ENCODE peak calls at places on chromosomes 7 and 10, in five cellular contexts. One of them, this sample, is unnamed.

GRCh38 chr7:125644113-125644512 is 714.5 kb upstream of the POT1 start:
- DNase-seq in ELR: no peak
- DNase-seq in DMS153: no peak
- DNase-seq in activated CD4-positive, alpha-beta T cell treated with anti-CD3 and anti-CD28 coated beads for 36 hours: no peak
- DNase-seq in aorta: no peak
- DNase-seq in this sample: no peak

GRCh38 chr10:97328646-97329453 is 5.7 kb downstream of the FRAT2 start:
- DNase-seq in ELR: no peak
- DNase-seq in DMS153: no peak
- DNase-seq in activated CD4-positive, alpha-beta T cell treated with anti-CD3 and anti-CD28 coated beads for 36 hours: no peak
- DNase-seq in aorta: no peak
- DNase-seq in this sample: peak; percentile 19

GRCh38 chr7:81301815-81302214 is 383.0 kb upstream of the SEMA3C start:
- DNase-seq in ELR: no peak
- DNase-seq in DMS153: peak; percentile 26
- DNase-seq in activated CD4-positive, alpha-beta T cell treated with anti-CD3 and anti-CD28 coated beads for 36 hours: no peak
- DNase-seq in aorta: no peak
- DNase-seq in this sample: no peak

GRCh38 chr7:137898839-137899681 is 52.3 kb upstream of the DGKI start:
- DNase-seq in ELR: peak; percentile 80
- DNase-seq in DMS153: peak; percentile 6
- DNase-seq in activated CD4-positive, alpha-beta T cell treated with anti-CD3 and anti-CD28 coated beads for 36 hours: peak; percentile 89
- DNase-seq in aorta: peak; percentile 94
- DNase-seq in this sample: peak; percentile 86

GRCh38 chr10:79310911-79311573 is 36.2 kb upstream of the PPIF start:
- DNase-seq in ELR: no peak
- DNase-seq in DMS153: no peak
- DNase-seq in activated CD4-positive, alpha-beta T cell treated with anti-CD3 and anti-CD28 coated beads for 36 hours: no peak
- DNase-seq in aorta: no peak
- DNase-seq in this sample: no peak

GRCh38 chr7:140165422-140165821 is 11.4 kb downstream of the KDM7A start:
- DNase-seq in ELR: peak; percentile 80
- DNase-seq in DMS153: no peak
- DNase-seq in activated CD4-positive, alpha-beta T cell treated with anti-CD3 and anti-CD28 coated beads for 36 hours: peak; percentile 28
- DNase-seq in aorta: no peak
- DNase-seq in this sample: peak; percentile 42

GRCh38 chr10:33722067-33722466 is 387.6 kb upstream of the NRP1 start:
- DNase-seq in ELR: peak; percentile 37
- DNase-seq in DMS153: no peak
- DNase-seq in activated CD4-positive, alpha-beta T cell treated with anti-CD3 and anti-CD28 coated beads for 36 hours: no peak
- DNase-seq in aorta: no peak
- DNase-seq in this sample: no peak

GRCh38 chr10:20877986-20878979 is 18.8 kb downstream of the NEBL start:
- DNase-seq in ELR: no peak
- DNase-seq in DMS153: no peak
- DNase-seq in activated CD4-positive, alpha-beta T cell treated with anti-CD3 and anti-CD28 coated beads for 36 hours: no peak
- DNase-seq in aorta: no peak
- DNase-seq in this sample: no peak